ENCODE peak calls at places on chromosomes 1 and 21, in nine cellular contexts. R is heart right ventricle, T is MM.1S, L is sigmoid colon, K is upper lobe of right lung, P is pancreas, Z is tibial artery, B is OCI-LY7, M is thoracic aorta. F is an unnamed sample.

GRCh38 chr1:39293375-39294070 is 89.0 kb downstream of the MACF1 start:
- DNase-seq in M (no peak), T (no peak), B (no peak), P (no peak), Z (no peak), L (no peak), K (no peak), R (no peak), F (no peak)

GRCh38 chr1:224432141-224432540 is 2.5 kb downstream of the WDR26 start:
- DNase-seq in K (no peak), T (no peak), L (no peak), M (no peak), R (no peak), P (no peak), Z (no peak), B (no peak), F (no peak)

GRCh38 chr1:88800382-88801051 is 90.8 kb downstream of the GTF2B start:
- DNase-seq in K (no peak), B (peak), T (peak), R (no peak), Z (no peak), M (no peak), L (no peak), P (peak), F (no peak)

GRCh38 chr1:15741183-15741850 is 982 bp upstream of the TMEM82 start:
- DNase-seq in M (no peak), B (peak), Z (peak), K (peak), P (peak), R (peak), T (peak), L (peak), F (peak)

GRCh38 chr1:216045400-216045799 is 377.8 kb downstream of the USH2A start:
- DNase-seq in P (no peak), R (no peak), B (no peak), K (no peak), L (no peak), M (no peak), Z (no peak), T (no peak), F (no peak)

GRCh38 chr1:56719171-56719570 is 74.1 kb downstream of the PRKAA2 start:
- DNase-seq in T (no peak), M (no peak), Z (no peak), P (no peak), K (no peak), R (no peak), B (no peak), L (no peak), F (no peak)

GRCh38 chr1:224623743-224624333 is 7.7 kb downstream of the CNIH3 start:
- DNase-seq in T (peak), B (peak), R (no peak), L (no peak), P (no peak), M (no peak), Z (no peak), K (no peak), F (no peak)

GRCh38 chr1:109290998-109291397 is 8.1 kb upstream of the PSRC1 start:
- DNase-seq in P (no peak), L (no peak), M (no peak), B (no peak), K (no peak), Z (no peak), R (no peak), T (no peak), F (no peak)

GRCh38 chr1:56137829-56138505 is 441.4 kb downstream of the PLPP3 start:
- DNase-seq in T (no peak), R (no peak), B (no peak), P (no peak), Z (no peak), L (no peak), M (no peak), K (no peak), F (no peak)

GRCh38 chr1:26112407-26112775 is 767 bp downstream of the PDIK1L start:
- DNase-seq in K (no peak), T (no peak), M (no peak), Z (no peak), L (no peak), R (no peak), P (no peak), B (peak), F (no peak)

GRCh38 chr1:33392639-33393038 is 38.3 kb downstream of the PHC2 start:
- DNase-seq in L (no peak), P (no peak), K (no peak), B (no peak), T (no peak), Z (no peak), M (no peak), R (no peak), F (no peak)

GRCh38 chr1:68442822-68443556 is 6.8 kb downstream of the RPE65 start:
- DNase-seq in B (peak), Z (no peak), T (peak), R (peak), P (peak), M (no peak), K (no peak), L (no peak), F (no peak)

GRCh38 chr1:116708255-116708900 is 40.8 kb upstream of the IGSF3 start:
- DNase-seq in P (no peak), T (no peak), M (no peak), K (no peak), Z (no peak), B (no peak), R (no peak), L (no peak), F (no peak)

GRCh38 chr1:94270801-94271203 is 33.4 kb upstream of the ARHGAP29 start:
- DNase-seq in P (no peak), R (no peak), B (no peak), Z (no peak), K (no peak), M (no peak), L (no peak), T (no peak), F (no peak)

GRCh38 chr1:193156117-193156825 is 30.1 kb downstream of the B3GALT2 start:
- DNase-seq in K (no peak), T (no peak), B (no peak), Z (no peak), P (no peak), L (no peak), M (no peak), R (no peak), F (no peak)

GRCh38 chr1:231337043-231337471 is 595 bp downstream of the EXOC8 start:
- DNase-seq in L (peak), R (peak), Z (peak), K (no peak), B (no peak), M (no peak), P (no peak), T (peak), F (peak)

GRCh38 chr21:45590246-45590725 is 48.0 kb upstream of the SLC19A1 start:
- DNase-seq in B (peak), L (peak), R (peak), T (peak), M (no peak), P (peak), Z (peak), K (peak), F (peak)

GRCh38 chr1:189289346-189289745 is 1188.3 kb downstream of the BRINP3 start:
- DNase-seq in Z (no peak), K (no peak), P (no peak), M (no peak), R (no peak), B (no peak), L (no peak), T (no peak), F (no peak)

GRCh38 chr1:111730282-111730681 is 8.9 kb downstream of the INKA2 start:
- DNase-seq in R (no peak), P (no peak), K (no peak), B (no peak), T (no peak), Z (no peak), L (no peak), M (no peak), F (no peak)

DNA sequence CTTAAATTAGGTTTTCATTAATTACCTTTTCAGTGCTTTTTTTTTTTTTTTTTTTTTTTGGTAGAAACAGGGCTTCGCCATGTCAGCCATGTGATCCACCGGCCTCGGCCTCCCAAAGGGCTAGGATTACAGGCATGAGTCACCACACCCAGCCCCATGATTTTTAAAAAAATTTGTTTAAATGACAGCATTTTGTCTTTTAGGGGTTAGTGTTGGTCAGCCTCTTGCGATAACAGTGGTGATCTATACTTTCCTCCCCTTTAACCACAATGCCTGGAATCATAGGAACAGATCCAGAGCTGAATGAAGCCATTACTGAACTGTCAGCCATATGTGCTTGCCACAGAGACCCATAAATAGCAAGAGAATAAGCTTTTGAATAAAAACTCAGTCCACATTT is 73.9 kb downstream of the CACHD1 start:
- DNase-seq in R (no peak), B (no peak), P (no peak), K (no peak), Z (no peak), T (no peak), M (no peak), L (no peak), F (no peak)
- H3K27ac ChIP-seq in R (no peak), B (no peak), P (no peak), K (no peak), Z (no peak), T (no peak), M (no peak), L (no peak), F (no peak)

GRCh38 chr1:50977575-50978143 is 7.6 kb downstream of the CDKN2C start:
- DNase-seq in M (no peak), B (peak), P (peak), K (peak), T (peak), Z (peak), L (peak), R (peak), F (peak)
- H3K27ac ChIP-seq in M (peak), B (peak), P (peak), K (peak), T (peak), Z (peak), L (peak), R (peak), F (peak)

GRCh38 chr1:37846634-37847339 is 12.6 kb downstream of the MTF1 start:
- DNase-seq in T (no peak), P (no peak), Z (no peak), B (no peak), L (no peak), R (no peak), M (no peak), K (no peak), F (no peak)
- H3K27ac ChIP-seq in T (no peak), P (no peak), Z (no peak), B (no peak), L (no peak), R (peak), M (no peak), K (no peak), F (no peak)

GRCh38 chr1:36162680-36163079 is 6.7 kb downstream of the MAP7D1 start:
- DNase-seq in R (no peak), T (no peak), P (no peak), M (no peak), K (no peak), B (no peak), L (no peak), Z (no peak), F (no peak)

GRCh38 chr1:36163426-36163825 is 7.5 kb downstream of the MAP7D1 start:
- DNase-seq in L (no peak), M (no peak), P (no peak), K (no peak), B (no peak), R (no peak), T (no peak), Z (no peak), F (no peak)

GRCh38 chr1:36160949-36161485 is 5.1 kb downstream of the MAP7D1 start:
- DNase-seq in L (peak), Z (peak), T (peak), P (no peak), K (peak), B (peak), R (peak), M (no peak), F (peak)

GRCh38 chr1:36160388-36160948 is 4.5 kb downstream of the MAP7D1 start:
- DNase-seq in P (no peak), Z (no peak), K (no peak), T (no peak), M (no peak), B (no peak), L (no peak), R (no peak), F (no peak)

DNA sequence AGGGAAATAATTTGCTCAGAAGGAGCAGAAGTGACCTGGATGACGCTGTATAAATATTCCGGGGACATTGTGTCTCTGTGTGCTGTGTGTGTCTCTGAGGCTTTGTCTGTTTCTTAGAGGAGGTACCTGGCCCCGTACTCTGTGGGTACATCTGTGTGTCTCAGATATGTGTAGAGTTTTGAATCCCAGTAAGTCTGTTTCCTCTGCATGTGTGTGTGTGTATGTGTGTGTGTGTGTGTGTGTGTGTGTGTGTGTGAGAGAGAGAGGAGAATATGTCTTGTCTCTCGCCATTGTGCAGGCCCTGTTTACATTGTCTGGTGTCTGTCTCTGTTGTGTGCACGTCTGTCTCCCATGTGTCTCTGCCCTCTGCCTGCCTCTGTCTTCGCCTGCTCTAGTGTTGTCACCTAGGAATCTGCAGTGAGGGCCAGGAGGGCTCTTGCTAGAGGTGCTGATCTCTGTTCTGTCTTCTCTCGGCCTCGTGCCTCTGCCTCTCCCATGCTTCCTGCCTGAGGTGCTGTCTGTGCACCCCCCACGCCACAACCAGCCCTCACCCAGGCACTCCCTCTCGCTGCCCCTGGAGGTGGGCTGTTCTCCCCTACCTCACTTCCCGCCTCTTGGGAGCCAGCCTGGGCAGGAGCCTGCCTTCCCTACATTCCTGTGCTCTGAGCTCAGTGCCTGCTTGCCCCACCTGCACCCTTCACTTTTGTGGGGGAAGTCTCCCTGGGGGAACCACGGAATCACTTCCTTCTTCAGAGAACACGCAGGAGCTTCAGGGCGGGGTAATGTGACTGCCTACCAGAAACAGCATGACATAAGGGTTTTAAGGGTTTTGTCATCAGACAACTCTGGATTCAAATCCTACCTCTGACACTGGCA is 5.9 kb downstream of the MAP7D1 start:
- DNase-seq in K (peak), B (peak), R (no peak), T (no peak), L (no peak), Z (no peak), P (no peak), M (no peak), F (no peak)
- H3K27ac ChIP-seq in K (peak), B (peak), R (peak), T (peak), L (peak), Z (peak), P (peak), M (peak), F (peak)

GRCh38 chr1:46396429-46397398 is 2.6 kb downstream of the FAAH start:
- DNase-seq in B (no peak), M (no peak), K (no peak), P (no peak), T (no peak), Z (no peak), R (no peak), L (peak), F (no peak)
- H3K27ac ChIP-seq in B (no peak), M (no peak), K (no peak), P (no peak), T (no peak), Z (no peak), R (no peak), L (no peak), F (no peak)

DNA sequence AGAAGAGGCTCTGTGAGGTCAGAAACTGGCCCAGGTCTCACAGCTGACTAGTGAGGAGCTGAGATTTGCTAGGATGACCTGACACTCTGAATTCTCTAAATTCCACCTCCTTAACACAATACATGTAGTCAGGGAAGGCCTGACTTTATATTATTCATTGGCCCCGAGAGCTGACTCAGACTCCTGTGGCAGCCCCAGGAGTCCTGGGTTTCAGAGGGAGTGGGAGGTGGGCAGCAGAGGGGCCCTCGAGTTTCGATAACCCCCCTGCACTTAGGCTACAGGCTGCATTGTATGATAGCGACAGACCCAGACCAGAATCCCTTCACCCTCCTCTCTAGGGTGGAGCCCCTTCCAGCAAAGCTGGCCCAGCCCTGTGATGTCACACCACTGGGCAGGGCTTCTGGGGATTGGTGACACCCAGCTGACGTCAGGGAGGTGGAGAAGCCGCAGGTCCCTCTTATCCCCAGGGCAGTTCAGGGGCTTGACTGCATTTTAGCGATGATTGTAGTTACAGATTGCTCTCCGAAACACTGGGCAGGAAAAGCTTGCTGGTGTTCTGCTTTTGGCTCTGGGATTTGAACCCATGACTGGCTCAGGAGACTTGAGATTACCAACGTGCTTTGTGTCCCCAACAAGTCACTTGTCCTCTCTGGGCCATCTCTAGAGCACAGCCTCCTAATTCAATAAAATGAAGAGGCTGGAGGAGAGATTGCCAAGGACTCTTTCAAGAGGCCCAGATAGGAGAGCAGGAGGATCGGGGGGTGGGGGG is 17.0 kb upstream of the GPR37L1 start:
- DNase-seq in B (no peak), R (no peak), L (no peak), K (no peak), P (peak), T (no peak), M (no peak), Z (no peak), F (peak)
- H3K27ac ChIP-seq in B (no peak), R (no peak), L (no peak), K (no peak), P (peak), T (no peak), M (no peak), Z (no peak), F (peak)

DNA sequence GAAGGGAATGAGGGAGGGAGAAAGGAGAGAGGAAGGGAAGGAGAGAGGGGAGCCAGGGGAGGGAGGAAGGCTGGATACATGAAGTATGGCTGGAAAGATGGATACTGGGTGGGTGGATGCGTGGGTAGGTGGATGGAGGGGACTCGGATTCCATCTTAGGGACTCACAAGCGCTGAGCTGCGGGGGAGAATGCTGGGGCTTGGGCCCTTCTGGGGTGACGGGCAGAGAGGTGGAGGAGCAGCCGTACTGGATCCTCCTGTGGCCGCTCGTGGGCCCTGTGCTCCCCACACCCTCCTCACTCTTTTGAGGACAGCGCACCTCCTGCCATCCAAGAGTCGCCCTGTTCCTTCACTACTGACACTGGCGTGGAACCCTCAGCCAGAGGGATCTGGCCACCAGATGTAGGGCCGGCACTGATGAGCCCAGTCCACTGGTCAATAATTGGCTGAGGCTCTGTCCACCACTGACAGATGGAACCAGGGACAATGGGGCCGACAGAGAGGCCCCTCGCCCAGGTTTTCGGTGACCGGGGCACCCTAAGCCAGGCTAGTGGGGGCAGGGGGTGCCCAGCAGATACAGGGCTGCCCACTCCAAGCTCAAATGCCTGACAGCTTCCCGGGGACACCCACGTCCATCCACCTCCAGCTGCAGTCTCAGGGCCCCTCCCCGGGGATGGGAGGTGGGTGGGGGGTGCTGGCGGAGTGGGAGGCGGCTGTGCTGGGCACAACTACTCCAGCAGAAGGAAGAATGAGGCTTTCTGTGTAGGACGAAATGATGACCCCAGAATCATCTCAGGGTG is 4.4 kb upstream of the ACTRT2 start:
- DNase-seq in T (no peak), Z (peak), P (no peak), R (no peak), M (no peak), L (peak), K (peak), B (no peak), F (peak)
- H3K27ac ChIP-seq in T (no peak), Z (no peak), P (no peak), R (no peak), M (no peak), L (no peak), K (no peak), B (no peak), F (no peak)

F was measured in upper lobe of left lung.